ENCODE peak calls at places on chromosomes 5 and 9, in nine cellular contexts. One of them, this sample, is unnamed.
A peak's percentile ranks its signal among the peaks of the same experiment; 100 is the strongest.

GRCh38 chr5:129361441-129362025 is 98.6 kb upstream of the ADAMTS19 start:
- DNase-seq in tibial nerve: no peak
- DNase-seq in ovary: no peak
- DNase-seq in SJSA1: no peak
- DNase-seq in transverse colon: no peak
- DNase-seq in left lung: no peak
- DNase-seq in BJ: no peak
- DNase-seq in left ventricle myocardium inferior: no peak
- DNase-seq in astrocyte: no peak
- DNase-seq in this sample: peak; percentile 40

GRCh38 chr9:96441798-96442445 is 8.0 kb upstream of the HABP4 start:
- DNase-seq in left lung: no peak
- DNase-seq in ovary: no peak
- DNase-seq in left ventricle myocardium inferior: no peak
- DNase-seq in astrocyte: no peak
- DNase-seq in transverse colon: no peak
- DNase-seq in SJSA1: peak; percentile 14
- DNase-seq in BJ: no peak
- DNase-seq in tibial nerve: no peak
- DNase-seq in this sample: peak; percentile 17

GRCh38 chr9:96293481-96293880 is 8.5 kb downstream of the HSD17B3 start:
- DNase-seq in tibial nerve: no peak
- DNase-seq in SJSA1: no peak
- DNase-seq in left ventricle myocardium inferior: no peak
- DNase-seq in ovary: no peak
- DNase-seq in astrocyte: peak; percentile 24
- DNase-seq in transverse colon: no peak
- DNase-seq in BJ: no peak
- DNase-seq in left lung: no peak
- DNase-seq in this sample: peak; percentile 77

GRCh38 chr5:56026863-56027300 is 32.1 kb upstream of the IL6ST start:
- DNase-seq in tibial nerve: no peak
- DNase-seq in astrocyte: peak; percentile 91
- DNase-seq in transverse colon: no peak
- DNase-seq in SJSA1: no peak
- DNase-seq in BJ: peak; percentile 70
- DNase-seq in ovary: no peak
- DNase-seq in left ventricle myocardium inferior: no peak
- DNase-seq in left lung: no peak
- DNase-seq in this sample: peak; percentile 97

GRCh38 chr9:29212590-29213373 is 1639.5 kb upstream of the C9orf72 start:
- DNase-seq in left lung: peak; percentile 66
- DNase-seq in left ventricle myocardium inferior: no peak
- DNase-seq in tibial nerve: no peak
- DNase-seq in ovary: no peak
- DNase-seq in astrocyte: no peak
- DNase-seq in BJ: no peak
- DNase-seq in SJSA1: no peak
- DNase-seq in transverse colon: no peak
- DNase-seq in this sample: no peak

GRCh38 chr5:167104351-167104750 is 1187.1 kb upstream of the WWC1 start:
- DNase-seq in left lung: no peak
- DNase-seq in tibial nerve: no peak
- DNase-seq in ovary: no peak
- DNase-seq in left ventricle myocardium inferior: no peak
- DNase-seq in astrocyte: no peak
- DNase-seq in BJ: no peak
- DNase-seq in transverse colon: no peak
- DNase-seq in SJSA1: no peak
- DNase-seq in this sample: no peak

GRCh38 chr5:62514510-62515119 is 64.0 kb upstream of the LRRC70 start:
- DNase-seq in ovary: no peak
- DNase-seq in left lung: no peak
- DNase-seq in astrocyte: no peak
- DNase-seq in BJ: no peak
- DNase-seq in SJSA1: no peak
- DNase-seq in transverse colon: no peak
- DNase-seq in left ventricle myocardium inferior: no peak
- DNase-seq in tibial nerve: no peak
- DNase-seq in this sample: no peak

GRCh38 chr5:131277875-131278795 is 14.3 kb downstream of the CDC42SE2 start:
- DNase-seq in astrocyte: no peak
- DNase-seq in left lung: no peak
- DNase-seq in transverse colon: no peak
- DNase-seq in left ventricle myocardium inferior: no peak
- DNase-seq in BJ: no peak
- DNase-seq in ovary: no peak
- DNase-seq in tibial nerve: no peak
- DNase-seq in SJSA1: no peak
- DNase-seq in this sample: peak; percentile 18

GRCh38 chr9:4422495-4422894 is 67.8 kb upstream of the SLC1A1 start:
- DNase-seq in astrocyte: no peak
- DNase-seq in SJSA1: no peak
- DNase-seq in BJ: no peak
- DNase-seq in ovary: no peak
- DNase-seq in transverse colon: no peak
- DNase-seq in left ventricle myocardium inferior: no peak
- DNase-seq in left lung: no peak
- DNase-seq in tibial nerve: no peak
- DNase-seq in this sample: no peak

GRCh38 chr5:40717281-40717680 is 37.6 kb downstream of the PTGER4 start:
- DNase-seq in left lung: no peak
- DNase-seq in left ventricle myocardium inferior: no peak
- DNase-seq in tibial nerve: no peak
- DNase-seq in ovary: no peak
- DNase-seq in SJSA1: no peak
- DNase-seq in BJ: no peak
- DNase-seq in transverse colon: no peak
- DNase-seq in astrocyte: peak; percentile 74
- DNase-seq in this sample: no peak

GRCh38 chr9:76365028-76365427 is 29.2 kb downstream of the RFK start:
- DNase-seq in left ventricle myocardium inferior: no peak
- DNase-seq in ovary: no peak
- DNase-seq in BJ: no peak
- DNase-seq in tibial nerve: no peak
- DNase-seq in SJSA1: no peak
- DNase-seq in astrocyte: peak; percentile 71
- DNase-seq in left lung: no peak
- DNase-seq in transverse colon: no peak
- DNase-seq in this sample: peak; percentile 88

GRCh38 chr9:127104465-127105311 is 17.7 kb downstream of the ANGPTL2 start:
- DNase-seq in BJ: no peak
- DNase-seq in tibial nerve: no peak
- DNase-seq in astrocyte: no peak
- DNase-seq in ovary: no peak
- DNase-seq in left ventricle myocardium inferior: peak; percentile 72
- DNase-seq in left lung: no peak
- DNase-seq in transverse colon: no peak
- DNase-seq in SJSA1: no peak
- DNase-seq in this sample: peak; percentile 29

GRCh38 chr5:15570491-15570890 is 70.5 kb downstream of the FBXL7 start:
- DNase-seq in astrocyte: no peak
- DNase-seq in SJSA1: no peak
- DNase-seq in left ventricle myocardium inferior: no peak
- DNase-seq in left lung: no peak
- DNase-seq in tibial nerve: no peak
- DNase-seq in ovary: no peak
- DNase-seq in BJ: no peak
- DNase-seq in transverse colon: no peak
- DNase-seq in this sample: no peak

GRCh38 chr5:100826133-100826532 is 76.9 kb downstream of the ST8SIA4 start:
- DNase-seq in tibial nerve: no peak
- DNase-seq in BJ: no peak
- DNase-seq in left lung: no peak
- DNase-seq in left ventricle myocardium inferior: no peak
- DNase-seq in SJSA1: no peak
- DNase-seq in astrocyte: no peak
- DNase-seq in transverse colon: no peak
- DNase-seq in ovary: no peak
- DNase-seq in this sample: no peak

GRCh38 chr5:177311723-177312648 is at the start of gene MXD3:
- DNase-seq in astrocyte: peak; percentile 74
- DNase-seq in ovary: peak; percentile 98
- DNase-seq in left lung: peak; percentile 95
- DNase-seq in tibial nerve: peak; percentile 96
- DNase-seq in transverse colon: peak; percentile 98
- DNase-seq in BJ: peak; percentile 62
- DNase-seq in left ventricle myocardium inferior: peak; percentile 98
- DNase-seq in SJSA1: peak; percentile 100
- DNase-seq in this sample: peak; percentile 82

GRCh38 chr5:90803891-90804290 is 245.3 kb downstream of the ADGRV1 start:
- DNase-seq in SJSA1: no peak
- DNase-seq in left lung: no peak
- DNase-seq in BJ: no peak
- DNase-seq in astrocyte: no peak
- DNase-seq in left ventricle myocardium inferior: no peak
- DNase-seq in ovary: no peak
- DNase-seq in tibial nerve: no peak
- DNase-seq in transverse colon: no peak
- DNase-seq in this sample: peak; percentile 67

GRCh38 chr5:100186181-100186580 is 349.0 kb upstream of the FAM174A start:
- DNase-seq in astrocyte: no peak
- DNase-seq in tibial nerve: no peak
- DNase-seq in transverse colon: no peak
- DNase-seq in left lung: no peak
- DNase-seq in ovary: no peak
- DNase-seq in SJSA1: no peak
- DNase-seq in left ventricle myocardium inferior: no peak
- DNase-seq in BJ: no peak
- DNase-seq in this sample: no peak

GRCh38 chr5:141713616-141714309 is 31.7 kb upstream of the ARAP3 start:
- DNase-seq in astrocyte: peak; percentile 20
- DNase-seq in tibial nerve: no peak
- DNase-seq in SJSA1: no peak
- DNase-seq in left ventricle myocardium inferior: no peak
- DNase-seq in BJ: no peak
- DNase-seq in left lung: no peak
- DNase-seq in ovary: no peak
- DNase-seq in transverse colon: no peak
- DNase-seq in this sample: peak; percentile 95

DNA sequence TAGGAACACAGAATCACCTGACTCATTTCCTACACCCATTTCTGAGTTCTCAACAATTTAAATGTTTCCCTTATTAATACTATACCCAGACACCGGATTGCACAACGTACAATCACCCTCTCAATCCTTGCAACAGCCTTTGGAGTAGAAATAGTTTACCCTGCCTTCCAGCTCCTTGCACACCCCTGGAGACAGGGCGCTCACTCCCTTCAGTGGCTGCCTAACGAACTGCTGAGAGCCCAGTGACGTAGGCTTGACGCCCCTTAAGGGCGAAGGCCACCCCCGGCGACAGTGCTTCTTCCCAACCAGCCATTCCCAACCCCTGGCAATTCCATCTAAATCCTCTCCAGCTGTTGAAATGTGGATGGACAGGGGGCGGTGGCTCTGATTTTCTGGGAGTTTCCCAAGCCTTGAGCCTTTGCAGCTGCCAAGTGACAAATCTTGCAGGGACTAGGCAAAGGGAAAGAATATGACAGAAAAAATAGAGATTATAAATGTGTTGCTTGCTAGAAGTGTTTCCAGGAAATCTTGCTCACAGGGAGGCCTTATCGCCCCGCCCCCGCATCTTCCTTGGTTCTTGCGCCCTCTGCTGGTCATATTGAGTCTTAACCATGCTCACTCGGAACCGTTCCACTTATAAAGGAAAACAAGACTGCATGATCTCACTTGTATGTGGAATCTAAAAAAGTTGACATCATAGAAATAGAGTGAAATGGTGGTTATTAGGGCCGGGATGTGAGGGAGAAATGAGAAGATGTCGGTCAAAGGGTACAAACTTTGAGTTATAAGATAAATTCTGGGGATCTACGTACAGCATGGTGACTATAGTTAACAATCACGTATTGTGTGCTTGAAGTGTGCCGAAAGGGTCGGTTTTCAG is 7.6 kb upstream of the BARX1 start:
- DNase-seq in transverse colon: peak; percentile 83
- DNase-seq in left lung: peak; percentile 86
- DNase-seq in SJSA1: peak; percentile 67
- DNase-seq in BJ: peak; percentile 17
- DNase-seq in left ventricle myocardium inferior: peak; percentile 71
- DNase-seq in astrocyte: peak; percentile 50
- DNase-seq in tibial nerve: peak; percentile 63
- DNase-seq in ovary: peak; percentile 78
- DNase-seq in this sample: peak; percentile 70
- H3K27me3 ChIP-seq in transverse colon: peaks cover 43% of the 10 kb centered on the region
- H3K27me3 ChIP-seq in left lung: peaks cover 88% of the 10 kb centered on the region
- H3K27me3 ChIP-seq in SJSA1: no peaks in the 10 kb centered on the region
- H3K27me3 ChIP-seq in BJ: peaks cover 31% of the 10 kb centered on the region
- H3K27me3 ChIP-seq in left ventricle myocardium inferior: peaks cover 93% of the 10 kb centered on the region
- H3K27me3 ChIP-seq in astrocyte: peaks cover 42% of the 10 kb centered on the region
- H3K27me3 ChIP-seq in tibial nerve: peaks cover 40% of the 10 kb centered on the region
- H3K27me3 ChIP-seq in ovary: no peaks in the 10 kb centered on the region
- H3K27me3 ChIP-seq in this sample: peaks cover 36% of the 10 kb centered on the region

GRCh38 chr9:121942866-121943265 is 150.2 kb downstream of the TTLL11 start:
- DNase-seq in BJ: no peak
- DNase-seq in ovary: no peak
- DNase-seq in transverse colon: no peak
- DNase-seq in SJSA1: no peak
- DNase-seq in left ventricle myocardium inferior: no peak
- DNase-seq in astrocyte: no peak
- DNase-seq in tibial nerve: no peak
- DNase-seq in left lung: no peak
- DNase-seq in this sample: no peak
- H3K4me3 ChIP-seq in BJ: no peak overlapping the region
- H3K4me3 ChIP-seq in ovary: no peak overlapping the region
- H3K4me3 ChIP-seq in transverse colon: no peak overlapping the region
- H3K4me3 ChIP-seq in SJSA1: no peak overlapping the region
- H3K4me3 ChIP-seq in left ventricle myocardium inferior: no peak overlapping the region
- H3K4me3 ChIP-seq in astrocyte: no peak overlapping the region
- H3K4me3 ChIP-seq in tibial nerve: no peak overlapping the region
- H3K4me3 ChIP-seq in left lung: no peak overlapping the region
- H3K4me3 ChIP-seq in this sample: no peak overlapping the region

GRCh38 chr9:136143215-136144001 is 24.7 kb upstream of the TMEM250 start:
- DNase-seq in ovary: no peak
- DNase-seq in transverse colon: no peak
- DNase-seq in BJ: no peak
- DNase-seq in astrocyte: no peak
- DNase-seq in left lung: peak; percentile 61
- DNase-seq in tibial nerve: no peak
- DNase-seq in left ventricle myocardium inferior: no peak
- DNase-seq in SJSA1: no peak
- DNase-seq in this sample: no peak
- H3K27me3 ChIP-seq in ovary: no peaks in the 10 kb centered on the region
- H3K27me3 ChIP-seq in transverse colon: peaks cover 74% of the 10 kb centered on the region
- H3K27me3 ChIP-seq in BJ: peaks cover 18% of the 10 kb centered on the region
- H3K27me3 ChIP-seq in astrocyte: peaks cover 15% of the 10 kb centered on the region
- H3K27me3 ChIP-seq in left lung: peaks cover 74% of the 10 kb centered on the region
- H3K27me3 ChIP-seq in tibial nerve: peaks cover 66% of the 10 kb centered on the region
- H3K27me3 ChIP-seq in left ventricle myocardium inferior: peaks cover 78% of the 10 kb centered on the region
- H3K27me3 ChIP-seq in SJSA1: peaks cover 34% of the 10 kb centered on the region
- H3K27me3 ChIP-seq in this sample: peaks cover 11% of the 10 kb centered on the region

DNA sequence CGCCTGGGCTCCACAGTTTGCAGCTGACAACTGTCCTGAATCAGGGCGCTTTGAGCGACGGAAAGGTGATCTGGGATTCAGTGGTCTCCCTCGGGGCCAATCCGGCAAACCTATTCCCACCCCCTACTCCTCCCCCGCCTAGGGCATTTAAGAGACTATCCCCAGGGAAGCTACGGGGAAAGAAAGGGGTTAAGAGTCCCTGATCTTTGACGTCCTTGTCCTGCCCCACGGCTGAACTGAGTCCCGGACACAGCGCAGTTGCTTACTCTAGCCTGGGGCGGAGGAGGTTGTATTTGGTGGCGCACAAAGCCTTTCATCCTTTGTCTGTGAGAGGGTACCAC is 3.4 kb downstream of the RORB start:
- DNase-seq in SJSA1: no peak
- DNase-seq in left lung: no peak
- DNase-seq in tibial nerve: no peak
- DNase-seq in BJ: no peak
- DNase-seq in left ventricle myocardium inferior: no peak
- DNase-seq in astrocyte: no peak
- DNase-seq in transverse colon: no peak
- DNase-seq in ovary: no peak
- DNase-seq in this sample: no peak
- H3K4me3 ChIP-seq in SJSA1: no peak overlapping the region
- H3K4me3 ChIP-seq in left lung: peak overlapping the region; percentile 56
- H3K4me3 ChIP-seq in tibial nerve: peak overlapping the region; percentile 53
- H3K4me3 ChIP-seq in BJ: no peak overlapping the region
- H3K4me3 ChIP-seq in left ventricle myocardium inferior: peak overlapping the region; percentile 76
- H3K4me3 ChIP-seq in astrocyte: peak overlapping the region; percentile 75
- H3K4me3 ChIP-seq in transverse colon: no peak overlapping the region
- H3K4me3 ChIP-seq in ovary: no peak overlapping the region
- H3K4me3 ChIP-seq in this sample: no peak overlapping the region